ENCODE peak calls at places on chromosomes 4 and X, in five cellular contexts. One of them, this sample, is unnamed.

GRCh38 chr4:88276952-88277710 is 7.2 kb downstream of the PPM1K start:
- DNase-seq in lung: no peak
- DNase-seq in cardiac muscle cell: no peak
- DNase-seq in brain microvascular endothelial cell: no peak
- DNase-seq in Peyer's patch: no peak
- DNase-seq in this sample: no peak

GRCh38 chr4:169621754-169622481 is 1.5 kb downstream of the CLCN3 start:
- DNase-seq in cardiac muscle cell: no peak
- DNase-seq in brain microvascular endothelial cell: peak
- DNase-seq in Peyer's patch: no peak
- DNase-seq in lung: no peak
- DNase-seq in this sample: peak

GRCh38 chr4:41052287-41052686 is 162.1 kb downstream of the APBB2 start:
- DNase-seq in lung: no peak
- DNase-seq in Peyer's patch: no peak
- DNase-seq in cardiac muscle cell: no peak
- DNase-seq in brain microvascular endothelial cell: no peak
- DNase-seq in this sample: no peak

GRCh38 chrX:15804563-15804962 is 14.3 kb downstream of the ZRSR2 start:
- DNase-seq in cardiac muscle cell: no peak
- DNase-seq in brain microvascular endothelial cell: no peak
- DNase-seq in lung: no peak
- DNase-seq in Peyer's patch: no peak
- DNase-seq in this sample: no peak

GRCh38 chr4:51831133-51831532 is 11.8 kb upstream of the DCUN1D4 start:
- DNase-seq in brain microvascular endothelial cell: peak
- DNase-seq in lung: peak
- DNase-seq in Peyer's patch: peak
- DNase-seq in cardiac muscle cell: peak
- DNase-seq in this sample: peak

GRCh38 chr4:153465583-153465921 is 608 bp upstream of the TMEM131L start:
- DNase-seq in cardiac muscle cell: peak
- DNase-seq in lung: peak
- DNase-seq in brain microvascular endothelial cell: peak
- DNase-seq in Peyer's patch: peak
- DNase-seq in this sample: no peak

GRCh38 chr4:82371398-82371972 is 2.3 kb downstream of the HNRNPD start:
- DNase-seq in Peyer's patch: no peak
- DNase-seq in brain microvascular endothelial cell: no peak
- DNase-seq in cardiac muscle cell: no peak
- DNase-seq in lung: no peak
- DNase-seq in this sample: no peak

GRCh38 chr4:175339100-175339707 is 421.0 kb downstream of the ADAM29 start:
- DNase-seq in Peyer's patch: no peak
- DNase-seq in lung: no peak
- DNase-seq in cardiac muscle cell: no peak
- DNase-seq in brain microvascular endothelial cell: peak
- DNase-seq in this sample: no peak

GRCh38 chr4:3809028-3809427 is 42.8 kb downstream of the ADRA2C start:
- DNase-seq in brain microvascular endothelial cell: no peak
- DNase-seq in cardiac muscle cell: no peak
- DNase-seq in lung: no peak
- DNase-seq in Peyer's patch: no peak
- DNase-seq in this sample: no peak

GRCh38 chr4:168856312-168856711 is 153.7 kb downstream of the CBR4 start:
- DNase-seq in cardiac muscle cell: no peak
- DNase-seq in Peyer's patch: no peak
- DNase-seq in lung: no peak
- DNase-seq in brain microvascular endothelial cell: peak
- DNase-seq in this sample: no peak

GRCh38 chr4:84672177-84672576 is 89.2 kb downstream of the CDS1 start:
- DNase-seq in lung: no peak
- DNase-seq in Peyer's patch: no peak
- DNase-seq in brain microvascular endothelial cell: no peak
- DNase-seq in cardiac muscle cell: no peak
- DNase-seq in this sample: no peak

GRCh38 chr4:26452565-26453531 is 37.4 kb downstream of the CCKAR start:
- DNase-seq in brain microvascular endothelial cell: no peak
- DNase-seq in lung: no peak
- DNase-seq in Peyer's patch: no peak
- DNase-seq in cardiac muscle cell: no peak
- DNase-seq in this sample: no peak

GRCh38 chrX:79268788-79269187 is 98.3 kb downstream of the ITM2A start:
- DNase-seq in brain microvascular endothelial cell: no peak
- DNase-seq in Peyer's patch: no peak
- DNase-seq in cardiac muscle cell: no peak
- DNase-seq in lung: no peak
- DNase-seq in this sample: no peak

GRCh38 chr4:156575430-156576073 is 396.0 kb downstream of the PDGFC start:
- DNase-seq in Peyer's patch: no peak
- DNase-seq in cardiac muscle cell: no peak
- DNase-seq in lung: no peak
- DNase-seq in brain microvascular endothelial cell: no peak
- DNase-seq in this sample: no peak

GRCh38 chr4:127165971-127166370 is 466.8 kb upstream of the INTU start:
- DNase-seq in brain microvascular endothelial cell: no peak
- DNase-seq in lung: no peak
- DNase-seq in cardiac muscle cell: no peak
- DNase-seq in Peyer's patch: no peak
- DNase-seq in this sample: no peak

GRCh38 chr4:87806520-87806919 is 7.2 kb downstream of the IBSP start:
- DNase-seq in Peyer's patch: no peak
- DNase-seq in lung: no peak
- DNase-seq in cardiac muscle cell: no peak
- DNase-seq in brain microvascular endothelial cell: peak
- DNase-seq in this sample: no peak

GRCh38 chrX:1598876-1599790 is 7.7 kb downstream of the AKAP17A start:
- DNase-seq in lung: no peak
- DNase-seq in brain microvascular endothelial cell: no peak
- DNase-seq in Peyer's patch: no peak
- DNase-seq in cardiac muscle cell: no peak
- DNase-seq in this sample: no peak

GRCh38 chrX:42797646-42798045 is 19.7 kb upstream of the PPP1R2C start:
- DNase-seq in brain microvascular endothelial cell: no peak
- DNase-seq in cardiac muscle cell: no peak
- DNase-seq in lung: no peak
- DNase-seq in Peyer's patch: no peak
- DNase-seq in this sample: no peak

GRCh38 chrX:11334165-11334564 is 41.0 kb downstream of the AMELX start:
- DNase-seq in brain microvascular endothelial cell: no peak
- DNase-seq in lung: no peak
- DNase-seq in cardiac muscle cell: no peak
- DNase-seq in Peyer's patch: no peak
- DNase-seq in this sample: no peak

GRCh38 chrX:48083212-48083611 is 11.8 kb upstream of the ZNF630 start:
- DNase-seq in brain microvascular endothelial cell: peak
- DNase-seq in Peyer's patch: peak
- DNase-seq in cardiac muscle cell: peak
- DNase-seq in lung: peak
- DNase-seq in this sample: peak

GRCh38 chrX:122238801-122239200 is 945.3 kb upstream of the GRIA3 start:
- DNase-seq in lung: no peak
- DNase-seq in Peyer's patch: no peak
- DNase-seq in cardiac muscle cell: no peak
- DNase-seq in brain microvascular endothelial cell: peak
- DNase-seq in this sample: no peak

GRCh38 chr4:5629542-5629941 is 78.8 kb downstream of the EVC2 start:
- DNase-seq in cardiac muscle cell: no peak
- DNase-seq in brain microvascular endothelial cell: no peak
- DNase-seq in lung: no peak
- DNase-seq in Peyer's patch: no peak
- DNase-seq in this sample: no peak

GRCh38 chrX:148902581-148902980 is 402.2 kb downstream of the AFF2 start:
- DNase-seq in brain microvascular endothelial cell: no peak
- DNase-seq in cardiac muscle cell: no peak
- DNase-seq in lung: no peak
- DNase-seq in Peyer's patch: no peak
- DNase-seq in this sample: no peak

GRCh38 chrX:11185861-11186260 is 74.7 kb downstream of the HCCS start:
- DNase-seq in lung: no peak
- DNase-seq in brain microvascular endothelial cell: no peak
- DNase-seq in cardiac muscle cell: peak
- DNase-seq in Peyer's patch: no peak
- DNase-seq in this sample: no peak

GRCh38 chrX:96994088-96994487 is 110.4 kb downstream of the RPA4 start:
- DNase-seq in lung: no peak
- DNase-seq in Peyer's patch: no peak
- DNase-seq in brain microvascular endothelial cell: no peak
- DNase-seq in cardiac muscle cell: no peak
- DNase-seq in this sample: no peak

GRCh38 chr4:153651041-153651960 is 32.8 kb upstream of the TLR2 start:
- DNase-seq in brain microvascular endothelial cell: peak
- DNase-seq in Peyer's patch: peak
- DNase-seq in cardiac muscle cell: no peak
- DNase-seq in lung: peak
- DNase-seq in this sample: peak

GRCh38 chr4:14237911-14238310 is 610.4 kb upstream of the BOD1L1 start:
- DNase-seq in cardiac muscle cell: no peak
- DNase-seq in Peyer's patch: no peak
- DNase-seq in lung: no peak
- DNase-seq in brain microvascular endothelial cell: no peak
- DNase-seq in this sample: no peak

DNA sequence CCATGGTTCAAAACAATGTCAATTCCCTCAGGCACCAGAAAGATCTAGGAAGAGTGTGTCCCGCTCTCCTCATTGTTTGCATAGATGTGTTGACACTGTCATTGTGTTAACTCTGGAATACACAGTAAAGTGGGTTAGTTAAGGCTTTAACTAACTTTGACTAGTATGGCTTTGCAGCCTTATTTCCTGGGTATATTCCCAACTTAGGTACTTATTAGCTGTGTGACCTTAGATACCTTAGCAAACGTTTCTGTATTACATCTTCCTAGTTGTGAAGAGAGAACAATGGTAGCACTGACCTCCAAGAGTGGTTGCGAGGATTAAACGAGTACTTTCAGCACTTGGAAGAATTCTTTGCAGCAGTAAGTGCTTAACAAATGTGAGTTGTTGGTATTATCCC is 97.6 kb upstream of the PGRMC2 start:
- DNase-seq in Peyer's patch: no peak
- DNase-seq in brain microvascular endothelial cell: no peak
- DNase-seq in cardiac muscle cell: no peak
- DNase-seq in lung: no peak
- DNase-seq in this sample: no peak
- H3K27ac ChIP-seq in Peyer's patch: peak
- H3K27ac ChIP-seq in brain microvascular endothelial cell: peak
- H3K27ac ChIP-seq in cardiac muscle cell: no peak
- H3K27ac ChIP-seq in lung: no peak
- H3K27ac ChIP-seq in this sample: no peak

GRCh38 chrX:24996096-24996709 is 19.6 kb downstream of the ARX start:
- DNase-seq in cardiac muscle cell: no peak
- DNase-seq in brain microvascular endothelial cell: no peak
- DNase-seq in Peyer's patch: no peak
- DNase-seq in lung: no peak
- DNase-seq in this sample: no peak
- H3K27ac ChIP-seq in cardiac muscle cell: no peak
- H3K27ac ChIP-seq in brain microvascular endothelial cell: no peak
- H3K27ac ChIP-seq in Peyer's patch: no peak
- H3K27ac ChIP-seq in lung: no peak
- H3K27ac ChIP-seq in this sample: no peak

GRCh38 chrX:6187256-6187655 is 41.4 kb downstream of the NLGN4X start:
- DNase-seq in brain microvascular endothelial cell: no peak
- DNase-seq in cardiac muscle cell: no peak
- DNase-seq in lung: no peak
- DNase-seq in Peyer's patch: no peak
- DNase-seq in this sample: no peak
- H3K27ac ChIP-seq in brain microvascular endothelial cell: no peak
- H3K27ac ChIP-seq in cardiac muscle cell: no peak
- H3K27ac ChIP-seq in lung: no peak
- H3K27ac ChIP-seq in Peyer's patch: no peak
- H3K27ac ChIP-seq in this sample: no peak

DNA sequence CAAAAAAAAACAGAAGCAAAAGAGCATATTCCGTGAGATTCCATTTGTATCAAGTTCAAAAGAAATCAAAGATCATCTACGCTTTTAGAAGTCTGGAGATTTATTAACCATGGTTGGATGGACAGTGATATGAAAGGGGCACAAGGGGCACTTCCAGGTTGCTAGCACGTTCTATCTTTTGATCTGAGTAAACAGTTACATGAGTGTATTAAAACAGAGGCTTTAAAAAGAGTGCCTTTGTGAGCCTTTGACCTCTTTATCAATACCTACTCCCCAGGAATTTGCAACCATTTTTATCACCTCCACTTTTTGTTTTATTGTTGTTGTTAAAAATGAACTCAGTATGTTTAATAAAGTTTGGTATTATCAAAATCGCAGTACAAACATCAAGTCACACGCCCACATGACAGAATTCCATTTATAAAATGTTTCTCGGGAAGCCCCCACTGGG is 72.4 kb upstream of the UCP1 start:
- DNase-seq in cardiac muscle cell: no peak
- DNase-seq in brain microvascular endothelial cell: no peak
- DNase-seq in Peyer's patch: no peak
- DNase-seq in lung: no peak
- DNase-seq in this sample: no peak
- H3K27ac ChIP-seq in cardiac muscle cell: no peak
- H3K27ac ChIP-seq in brain microvascular endothelial cell: no peak
- H3K27ac ChIP-seq in Peyer's patch: no peak
- H3K27ac ChIP-seq in lung: no peak
- H3K27ac ChIP-seq in this sample: no peak